ENCODE peak calls at places on chromosomes 1 and 21, in four cellular contexts. H is NCI-H510A treated with DMSO at 0.1 percent for 48 hours, Y is head of caudate nucleus, X is Calu3. O is an unnamed sample.

GRCh38 chr1:45864765-45865164 is 61.4 kb downstream of the MAST2 start:
- DNase-seq in Y (no peak), H (peak), X (no peak), O (no peak)

GRCh38 chr21:35465750-35466149 is 416.6 kb upstream of the RUNX1 start:
- DNase-seq in X (no peak), Y (no peak), H (no peak), O (no peak)

GRCh38 chr1:3231826-3232225 is 162.8 kb downstream of the PRDM16 start:
- DNase-seq in X (no peak), H (no peak), Y (no peak), O (no peak)

GRCh38 chr1:22673486-22674409 is 20.7 kb downstream of the C1QB start:
- DNase-seq in H (peak), X (peak), Y (peak), O (no peak)

GRCh38 chr1:150015733-150016132 is 5.2 kb upstream of the OTUD7B start:
- DNase-seq in Y (no peak), H (no peak), X (no peak), O (no peak)

GRCh38 chr1:225879521-225880209 is 2.5 kb downstream of the TMEM63A start:
- DNase-seq in Y (peak), X (peak), H (peak), O (no peak)

GRCh38 chr1:85318217-85318616 is 41.8 kb upstream of the BCL10 start:
- DNase-seq in H (no peak), Y (no peak), X (no peak), O (no peak)

GRCh38 chr1:77039739-77040138 is 172.5 kb downstream of the ST6GALNAC5 start:
- DNase-seq in Y (peak), H (no peak), X (peak), O (no peak)

GRCh38 chr1:8950309-8950708 is 4.6 kb downstream of the CA6 start:
- DNase-seq in X (no peak), Y (no peak), H (no peak), O (no peak)

GRCh38 chr21:41460578-41461527 is 34.8 kb downstream of the MX1 start:
- DNase-seq in Y (peak), X (peak), H (peak), O (no peak)

GRCh38 chr1:24558902-24559791 is 3.3 kb downstream of the NCMAP start:
- DNase-seq in H (peak), Y (peak), X (peak), O (peak)

GRCh38 chr1:71809085-71809484 is 473.3 kb downstream of the NEGR1 start:
- DNase-seq in H (no peak), Y (no peak), X (no peak), O (no peak)

GRCh38 chr1:109818351-109819325 is 54.9 kb upstream of the EPS8L3 start:
- DNase-seq in X (no peak), Y (no peak), H (no peak), O (no peak)

GRCh38 chr21:18411565-18411964 is 8.0 kb upstream of the TMPRSS15 start:
- DNase-seq in Y (no peak), H (no peak), X (no peak), O (no peak)

GRCh38 chr1:39214021-39214713 is 9.7 kb downstream of the MACF1 start:
- DNase-seq in H (no peak), X (peak), Y (peak), O (no peak)

GRCh38 chr1:53733975-53734649 is 4.9 kb downstream of the GLIS1 start:
- DNase-seq in H (no peak), Y (no peak), X (no peak), O (no peak)

GRCh38 chr21:42575111-42575510 is 61.5 kb downstream of the SLC37A1 start:
- DNase-seq in Y (no peak), H (no peak), X (no peak), O (no peak)

GRCh38 chr1:78678324-78678723 is 28.7 kb downstream of the IFI44 start:
- DNase-seq in Y (no peak), H (no peak), X (no peak), O (no peak)

GRCh38 chr21:29626787-29627470 is 312.9 kb downstream of the GRIK1 start:
- DNase-seq in X (no peak), H (no peak), Y (no peak), O (no peak)

O was measured in SHP77.